ENCODE peak calls at places on chromosomes 12 and 14, in nine cellular contexts. One of them, this sample, is unnamed.

GRCh38 chr12:103312742-103313354 is 182.9 kb downstream of the C12orf42 start:
- DNase-seq in HAP-1: no peak
- DNase-seq in CD4-positive, CD25-positive, alpha-beta regulatory T cell: no peak
- DNase-seq in fibroblast of lung: no peak
- DNase-seq in kidney epithelial cell: no peak
- DNase-seq in WERI-Rb-1: no peak
- DNase-seq in neural progenitor cell: no peak
- DNase-seq in IMR-90: no peak
- DNase-seq in mucosa of descending colon: no peak
- DNase-seq in this sample: no peak

GRCh38 chr12:62654558-62655241 is 188.1 kb downstream of the MON2 start:
- DNase-seq in HAP-1: no peak
- DNase-seq in CD4-positive, CD25-positive, alpha-beta regulatory T cell: no peak
- DNase-seq in fibroblast of lung: no peak
- DNase-seq in kidney epithelial cell: no peak
- DNase-seq in WERI-Rb-1: no peak
- DNase-seq in neural progenitor cell: no peak
- DNase-seq in IMR-90: no peak
- DNase-seq in mucosa of descending colon: no peak
- DNase-seq in this sample: no peak

GRCh38 chr14:66330916-66331315 is 155.3 kb upstream of the CCDC196 start:
- DNase-seq in HAP-1: no peak
- DNase-seq in CD4-positive, CD25-positive, alpha-beta regulatory T cell: no peak
- DNase-seq in fibroblast of lung: no peak
- DNase-seq in kidney epithelial cell: no peak
- DNase-seq in WERI-Rb-1: no peak
- DNase-seq in neural progenitor cell: no peak
- DNase-seq in IMR-90: no peak
- DNase-seq in mucosa of descending colon: no peak
- DNase-seq in this sample: no peak

GRCh38 chr12:112837629-112838191 is 46.2 kb downstream of the RPH3A start:
- DNase-seq in HAP-1: no peak
- DNase-seq in CD4-positive, CD25-positive, alpha-beta regulatory T cell: no peak
- DNase-seq in fibroblast of lung: peak
- DNase-seq in kidney epithelial cell: no peak
- DNase-seq in WERI-Rb-1: no peak
- DNase-seq in neural progenitor cell: no peak
- DNase-seq in IMR-90: peak
- DNase-seq in mucosa of descending colon: no peak
- DNase-seq in this sample: peak

GRCh38 chr14:71187633-71188356 is 280.5 kb downstream of the PCNX1 start:
- DNase-seq in HAP-1: no peak
- DNase-seq in CD4-positive, CD25-positive, alpha-beta regulatory T cell: no peak
- DNase-seq in fibroblast of lung: no peak
- DNase-seq in kidney epithelial cell: no peak
- DNase-seq in WERI-Rb-1: no peak
- DNase-seq in neural progenitor cell: peak
- DNase-seq in IMR-90: no peak
- DNase-seq in mucosa of descending colon: no peak
- DNase-seq in this sample: no peak

GRCh38 chr14:104220225-104221070 is 82.1 kb downstream of the KIF26A start:
- DNase-seq in HAP-1: no peak
- DNase-seq in CD4-positive, CD25-positive, alpha-beta regulatory T cell: no peak
- DNase-seq in fibroblast of lung: no peak
- DNase-seq in kidney epithelial cell: no peak
- DNase-seq in WERI-Rb-1: peak
- DNase-seq in neural progenitor cell: no peak
- DNase-seq in IMR-90: no peak
- DNase-seq in mucosa of descending colon: peak
- DNase-seq in this sample: no peak

GRCh38 chr12:117514016-117514415 is 152.6 kb upstream of the NOS1 start:
- DNase-seq in HAP-1: no peak
- DNase-seq in CD4-positive, CD25-positive, alpha-beta regulatory T cell: no peak
- DNase-seq in fibroblast of lung: no peak
- DNase-seq in kidney epithelial cell: no peak
- DNase-seq in WERI-Rb-1: no peak
- DNase-seq in neural progenitor cell: peak
- DNase-seq in IMR-90: no peak
- DNase-seq in mucosa of descending colon: no peak
- DNase-seq in this sample: no peak

GRCh38 chr14:72777636-72778035 is 116.3 kb downstream of the DPF3 start:
- DNase-seq in HAP-1: no peak
- DNase-seq in CD4-positive, CD25-positive, alpha-beta regulatory T cell: no peak
- DNase-seq in fibroblast of lung: no peak
- DNase-seq in kidney epithelial cell: no peak
- DNase-seq in WERI-Rb-1: no peak
- DNase-seq in neural progenitor cell: no peak
- DNase-seq in IMR-90: no peak
- DNase-seq in mucosa of descending colon: no peak
- DNase-seq in this sample: no peak

GRCh38 chr14:80136358-80136757 is 74.9 kb downstream of the DIO2 start:
- DNase-seq in HAP-1: no peak
- DNase-seq in CD4-positive, CD25-positive, alpha-beta regulatory T cell: peak
- DNase-seq in fibroblast of lung: no peak
- DNase-seq in kidney epithelial cell: no peak
- DNase-seq in WERI-Rb-1: no peak
- DNase-seq in neural progenitor cell: peak
- DNase-seq in IMR-90: peak
- DNase-seq in mucosa of descending colon: no peak
- DNase-seq in this sample: no peak

GRCh38 chr12:49566361-49566760 is 1.6 kb downstream of the MCRS1 start:
- DNase-seq in HAP-1: no peak
- DNase-seq in CD4-positive, CD25-positive, alpha-beta regulatory T cell: no peak
- DNase-seq in fibroblast of lung: no peak
- DNase-seq in kidney epithelial cell: no peak
- DNase-seq in WERI-Rb-1: no peak
- DNase-seq in neural progenitor cell: no peak
- DNase-seq in IMR-90: no peak
- DNase-seq in mucosa of descending colon: no peak
- DNase-seq in this sample: no peak

GRCh38 chr12:131371580-131372475 is 339.1 kb upstream of the SFSWAP start:
- DNase-seq in HAP-1: no peak
- DNase-seq in CD4-positive, CD25-positive, alpha-beta regulatory T cell: no peak
- DNase-seq in fibroblast of lung: no peak
- DNase-seq in kidney epithelial cell: no peak
- DNase-seq in WERI-Rb-1: no peak
- DNase-seq in neural progenitor cell: no peak
- DNase-seq in IMR-90: no peak
- DNase-seq in mucosa of descending colon: no peak
- DNase-seq in this sample: no peak

GRCh38 chr12:53190108-53190729 is 9.5 kb upstream of the CSAD start:
- DNase-seq in HAP-1: peak
- DNase-seq in CD4-positive, CD25-positive, alpha-beta regulatory T cell: peak
- DNase-seq in fibroblast of lung: peak
- DNase-seq in kidney epithelial cell: no peak
- DNase-seq in WERI-Rb-1: peak
- DNase-seq in neural progenitor cell: peak
- DNase-seq in IMR-90: peak
- DNase-seq in mucosa of descending colon: peak
- DNase-seq in this sample: no peak

GRCh38 chr12:1355396-1355795 is 239.0 kb downstream of the FBXL14 start:
- DNase-seq in HAP-1: peak
- DNase-seq in CD4-positive, CD25-positive, alpha-beta regulatory T cell: no peak
- DNase-seq in fibroblast of lung: peak
- DNase-seq in kidney epithelial cell: no peak
- DNase-seq in WERI-Rb-1: no peak
- DNase-seq in neural progenitor cell: no peak
- DNase-seq in IMR-90: peak
- DNase-seq in mucosa of descending colon: no peak
- DNase-seq in this sample: no peak

GRCh38 chr14:75158843-75159614 is 17.4 kb downstream of the TMED10 start:
- DNase-seq in HAP-1: no peak
- DNase-seq in CD4-positive, CD25-positive, alpha-beta regulatory T cell: no peak
- DNase-seq in fibroblast of lung: no peak
- DNase-seq in kidney epithelial cell: no peak
- DNase-seq in WERI-Rb-1: no peak
- DNase-seq in neural progenitor cell: no peak
- DNase-seq in IMR-90: peak
- DNase-seq in mucosa of descending colon: no peak
- DNase-seq in this sample: no peak
- H3K4me3 ChIP-seq in HAP-1: no peak
- H3K4me3 ChIP-seq in CD4-positive, CD25-positive, alpha-beta regulatory T cell: no peak
- H3K4me3 ChIP-seq in fibroblast of lung: no peak
- H3K4me3 ChIP-seq in kidney epithelial cell: no peak
- H3K4me3 ChIP-seq in WERI-Rb-1: no peak
- H3K4me3 ChIP-seq in neural progenitor cell: no peak
- H3K4me3 ChIP-seq in IMR-90: no peak
- H3K4me3 ChIP-seq in mucosa of descending colon: no peak
- H3K4me3 ChIP-seq in this sample: no peak

GRCh38 chr12:101795786-101796185 is 35.0 kb downstream of the GNPTAB start:
- DNase-seq in HAP-1: no peak
- DNase-seq in CD4-positive, CD25-positive, alpha-beta regulatory T cell: no peak
- DNase-seq in fibroblast of lung: no peak
- DNase-seq in kidney epithelial cell: no peak
- DNase-seq in WERI-Rb-1: no peak
- DNase-seq in neural progenitor cell: no peak
- DNase-seq in IMR-90: no peak
- DNase-seq in mucosa of descending colon: no peak
- DNase-seq in this sample: no peak
- H3K4me3 ChIP-seq in HAP-1: no peak
- H3K4me3 ChIP-seq in CD4-positive, CD25-positive, alpha-beta regulatory T cell: no peak
- H3K4me3 ChIP-seq in fibroblast of lung: no peak
- H3K4me3 ChIP-seq in kidney epithelial cell: no peak
- H3K4me3 ChIP-seq in WERI-Rb-1: no peak
- H3K4me3 ChIP-seq in neural progenitor cell: no peak
- H3K4me3 ChIP-seq in IMR-90: no peak
- H3K4me3 ChIP-seq in mucosa of descending colon: no peak
- H3K4me3 ChIP-seq in this sample: no peak

GRCh38 chr12:50764116-50764860 is 387 bp downstream of the ATF1 start:
- DNase-seq in HAP-1: no peak
- DNase-seq in CD4-positive, CD25-positive, alpha-beta regulatory T cell: no peak
- DNase-seq in fibroblast of lung: peak
- DNase-seq in kidney epithelial cell: no peak
- DNase-seq in WERI-Rb-1: peak
- DNase-seq in neural progenitor cell: peak
- DNase-seq in IMR-90: peak
- DNase-seq in mucosa of descending colon: peak
- DNase-seq in this sample: no peak

GRCh38 chr12:50764861-50765324 is 992 bp downstream of the ATF1 start:
- DNase-seq in HAP-1: no peak
- DNase-seq in CD4-positive, CD25-positive, alpha-beta regulatory T cell: peak
- DNase-seq in fibroblast of lung: peak
- DNase-seq in kidney epithelial cell: no peak
- DNase-seq in WERI-Rb-1: no peak
- DNase-seq in neural progenitor cell: no peak
- DNase-seq in IMR-90: peak
- DNase-seq in mucosa of descending colon: no peak
- DNase-seq in this sample: no peak

GRCh38 chr12:50765325-50765911 is 1.5 kb downstream of the ATF1 start:
- DNase-seq in HAP-1: peak
- DNase-seq in CD4-positive, CD25-positive, alpha-beta regulatory T cell: peak
- DNase-seq in fibroblast of lung: peak
- DNase-seq in kidney epithelial cell: no peak
- DNase-seq in WERI-Rb-1: peak
- DNase-seq in neural progenitor cell: peak
- DNase-seq in IMR-90: peak
- DNase-seq in mucosa of descending colon: no peak
- DNase-seq in this sample: no peak

GRCh38 chr12:50763637-50764115 is at the start of gene ATF1:
- DNase-seq in HAP-1: peak
- DNase-seq in CD4-positive, CD25-positive, alpha-beta regulatory T cell: peak
- DNase-seq in fibroblast of lung: peak
- DNase-seq in kidney epithelial cell: peak
- DNase-seq in WERI-Rb-1: peak
- DNase-seq in neural progenitor cell: peak
- DNase-seq in IMR-90: peak
- DNase-seq in mucosa of descending colon: peak
- DNase-seq in this sample: peak
- H3K4me3 ChIP-seq in HAP-1: peak
- H3K4me3 ChIP-seq in CD4-positive, CD25-positive, alpha-beta regulatory T cell: peak
- H3K4me3 ChIP-seq in fibroblast of lung: peak
- H3K4me3 ChIP-seq in kidney epithelial cell: peak
- H3K4me3 ChIP-seq in WERI-Rb-1: peak
- H3K4me3 ChIP-seq in neural progenitor cell: peak
- H3K4me3 ChIP-seq in IMR-90: peak
- H3K4me3 ChIP-seq in mucosa of descending colon: peak
- H3K4me3 ChIP-seq in this sample: peak

GRCh38 chr12:46109343-46110219 is 119.2 kb upstream of the SCAF11 start:
- DNase-seq in HAP-1: no peak
- DNase-seq in CD4-positive, CD25-positive, alpha-beta regulatory T cell: no peak
- DNase-seq in fibroblast of lung: no peak
- DNase-seq in kidney epithelial cell: no peak
- DNase-seq in WERI-Rb-1: no peak
- DNase-seq in neural progenitor cell: no peak
- DNase-seq in IMR-90: no peak
- DNase-seq in mucosa of descending colon: no peak
- DNase-seq in this sample: no peak

GRCh38 chr12:46110928-46111699 is 120.7 kb upstream of the SCAF11 start:
- DNase-seq in HAP-1: no peak
- DNase-seq in CD4-positive, CD25-positive, alpha-beta regulatory T cell: no peak
- DNase-seq in fibroblast of lung: no peak
- DNase-seq in kidney epithelial cell: no peak
- DNase-seq in WERI-Rb-1: no peak
- DNase-seq in neural progenitor cell: no peak
- DNase-seq in IMR-90: no peak
- DNase-seq in mucosa of descending colon: no peak
- DNase-seq in this sample: no peak

GRCh38 chr12:46107591-46107990 is 117.2 kb upstream of the SCAF11 start:
- DNase-seq in HAP-1: no peak
- DNase-seq in CD4-positive, CD25-positive, alpha-beta regulatory T cell: no peak
- DNase-seq in fibroblast of lung: no peak
- DNase-seq in kidney epithelial cell: no peak
- DNase-seq in WERI-Rb-1: no peak
- DNase-seq in neural progenitor cell: no peak
- DNase-seq in IMR-90: no peak
- DNase-seq in mucosa of descending colon: no peak
- DNase-seq in this sample: no peak

GRCh38 chr12:46110220-46110700 is 119.9 kb upstream of the SCAF11 start:
- DNase-seq in HAP-1: no peak
- DNase-seq in CD4-positive, CD25-positive, alpha-beta regulatory T cell: no peak
- DNase-seq in fibroblast of lung: no peak
- DNase-seq in kidney epithelial cell: no peak
- DNase-seq in WERI-Rb-1: no peak
- DNase-seq in neural progenitor cell: no peak
- DNase-seq in IMR-90: no peak
- DNase-seq in mucosa of descending colon: peak
- DNase-seq in this sample: no peak

GRCh38 chr12:46108721-46109120 is 118.3 kb upstream of the SCAF11 start:
- DNase-seq in HAP-1: no peak
- DNase-seq in CD4-positive, CD25-positive, alpha-beta regulatory T cell: no peak
- DNase-seq in fibroblast of lung: no peak
- DNase-seq in kidney epithelial cell: no peak
- DNase-seq in WERI-Rb-1: no peak
- DNase-seq in neural progenitor cell: no peak
- DNase-seq in IMR-90: no peak
- DNase-seq in mucosa of descending colon: no peak
- DNase-seq in this sample: no peak
- H3K4me3 ChIP-seq in HAP-1: no peak
- H3K4me3 ChIP-seq in CD4-positive, CD25-positive, alpha-beta regulatory T cell: no peak
- H3K4me3 ChIP-seq in fibroblast of lung: no peak
- H3K4me3 ChIP-seq in kidney epithelial cell: no peak
- H3K4me3 ChIP-seq in WERI-Rb-1: no peak
- H3K4me3 ChIP-seq in neural progenitor cell: no peak
- H3K4me3 ChIP-seq in IMR-90: no peak
- H3K4me3 ChIP-seq in mucosa of descending colon: no peak
- H3K4me3 ChIP-seq in this sample: no peak

This sample was measured in retinal pigment epithelial cell.